ENCODE peak calls at places on chromosomes 3 and 15, in eight cellular contexts. A is fibroblast of pulmonary artery, W is Panc1, M is AG10803, F is NB4, L is bronchial epithelial cell, V is cardiac fibroblast, N is HFF-Myc. S is an unnamed sample.

GRCh38 chr15:50816191-50816590 is 50.7 kb upstream of the SPPL2A start:
- DNase-seq in L (peak), N (no peak), M (no peak), F (no peak), A (no peak), V (no peak), W (no peak), S (no peak)

GRCh38 chr15:57662802-57663201 is 43.7 kb upstream of the POLR2M start:
- DNase-seq in L (no peak), W (no peak), V (no peak), F (no peak), N (no peak), A (peak), M (no peak), S (no peak)

GRCh38 chr3:152331018-152331541 is 62.4 kb downstream of the MBNL1 start:
- DNase-seq in L (peak), W (peak), V (peak), A (peak), F (no peak), M (peak), N (peak), S (peak)

GRCh38 chr3:57597973-57598351 is 818 bp upstream of the ARF4 start:
- DNase-seq in A (no peak), M (no peak), F (no peak), L (peak), V (no peak), N (no peak), W (no peak), S (no peak)

GRCh38 chr3:75341324-75342067 is 322.6 kb upstream of the FRG2C start:
- DNase-seq in A (no peak), L (no peak), M (peak), V (peak), W (no peak), N (no peak), F (peak), S (no peak)

GRCh38 chr3:71208273-71209095 is 375.0 kb downstream of the FOXP1 start:
- DNase-seq in V (peak), A (peak), F (peak), L (peak), W (no peak), M (no peak), N (no peak), S (peak)

GRCh38 chr15:67033012-67033411 is 32.4 kb upstream of the SMAD3 start:
- DNase-seq in A (no peak), L (no peak), W (no peak), F (no peak), V (no peak), M (no peak), N (no peak), S (no peak)

GRCh38 chr15:62571072-62571471 is 406.0 kb upstream of the C2CD4B start:
- DNase-seq in L (no peak), F (no peak), N (no peak), W (no peak), V (no peak), A (no peak), M (no peak), S (no peak)

GRCh38 chr3:50617096-50617791 is at the start of gene MAPKAPK3:
- DNase-seq in F (peak), W (no peak), V (no peak), A (no peak), M (no peak), N (no peak), L (no peak), S (no peak)

GRCh38 chr3:112127522-112128494 is 5.2 kb downstream of the GCSAM start:
- DNase-seq in L (no peak), F (no peak), N (no peak), W (no peak), A (no peak), V (no peak), M (no peak), S (no peak)

GRCh38 chr3:112129925-112130637 is 3.0 kb downstream of the GCSAM start:
- DNase-seq in V (no peak), N (no peak), W (no peak), M (no peak), L (no peak), A (no peak), F (no peak), S (no peak)

GRCh38 chr3:112131111-112131510 is 1.9 kb downstream of the GCSAM start:
- DNase-seq in V (no peak), A (no peak), M (no peak), W (no peak), F (no peak), N (no peak), L (no peak), S (no peak)

GRCh38 chr3:112130638-112130993 is 2.4 kb downstream of the GCSAM start:
- DNase-seq in N (no peak), M (no peak), F (no peak), L (no peak), V (no peak), W (no peak), A (no peak), S (no peak)

GRCh38 chr3:112128843-112129727 is 4.0 kb downstream of the GCSAM start:
- DNase-seq in F (no peak), A (peak), V (peak), W (no peak), L (peak), N (no peak), M (peak), S (peak)
- H3K4me3 ChIP-seq in F (no peak), A (no peak), V (no peak), W (no peak), L (no peak), N (no peak), M (no peak), S (no peak)

GRCh38 chr15:39125904-39126303 is 455.0 kb upstream of the THBS1 start:
- DNase-seq in W (no peak), L (peak), M (peak), F (peak), A (peak), V (peak), N (no peak), S (peak)
- TF ChIP-seq CTCF in W (peak), L (peak), M (peak), F (peak), A (peak), V (peak), N (peak), S (peak)

GRCh38 chr3:44338010-44338827 is at the start of gene TCAIM:
- DNase-seq in A (peak), V (peak), F (peak), M (peak), W (peak), N (peak), L (peak), S (peak)

GRCh38 chr3:44339181-44339741 is 695 bp downstream of the TCAIM start:
- DNase-seq in M (no peak), W (no peak), V (no peak), A (no peak), N (no peak), F (no peak), L (no peak), S (peak)

GRCh38 chr3:44339990-44340389 is 1.4 kb downstream of the TCAIM start:
- DNase-seq in N (no peak), V (no peak), F (peak), M (no peak), L (no peak), W (no peak), A (no peak), S (no peak)

GRCh38 chr3:44338828-44339127 is 212 bp downstream of the TCAIM start:
- DNase-seq in M (no peak), N (no peak), F (no peak), V (no peak), L (no peak), A (no peak), W (no peak), S (no peak)

GRCh38 chr3:44337253-44337652 is 1.3 kb upstream of the TCAIM start:
- DNase-seq in M (peak), L (no peak), F (peak), W (no peak), V (peak), A (no peak), N (no peak), S (peak)
- H3K4me3 ChIP-seq in M (peak), L (no peak), F (peak), W (peak), V (peak), A (peak), N (peak), S (peak)

DNA sequence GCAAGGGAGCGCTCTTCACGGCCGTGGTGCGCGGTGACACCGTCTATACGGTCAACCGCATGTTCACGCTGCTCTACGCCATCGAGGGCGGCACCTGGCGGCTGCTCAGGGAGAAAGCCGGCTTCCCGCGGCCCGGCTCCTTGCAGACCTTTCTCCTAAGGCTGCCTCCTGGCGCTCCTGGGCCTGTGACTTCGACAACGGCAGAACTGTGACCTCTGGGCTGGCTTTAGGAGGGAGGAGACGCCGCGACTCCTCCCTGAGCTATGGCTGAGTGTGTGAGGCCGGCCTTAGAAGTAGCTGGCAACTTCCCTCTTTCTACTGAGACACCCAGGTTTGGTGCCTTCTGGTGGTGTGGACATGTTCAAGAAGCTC is 1.4 kb downstream of the KBTBD13 start:
- DNase-seq in L (peak), N (no peak), V (peak), M (peak), W (no peak), F (peak), A (peak), S (peak)
- TF ChIP-seq CTCF in L (peak), N (peak), V (peak), M (peak), W (peak), F (no peak), A (peak), S (peak)

DNA sequence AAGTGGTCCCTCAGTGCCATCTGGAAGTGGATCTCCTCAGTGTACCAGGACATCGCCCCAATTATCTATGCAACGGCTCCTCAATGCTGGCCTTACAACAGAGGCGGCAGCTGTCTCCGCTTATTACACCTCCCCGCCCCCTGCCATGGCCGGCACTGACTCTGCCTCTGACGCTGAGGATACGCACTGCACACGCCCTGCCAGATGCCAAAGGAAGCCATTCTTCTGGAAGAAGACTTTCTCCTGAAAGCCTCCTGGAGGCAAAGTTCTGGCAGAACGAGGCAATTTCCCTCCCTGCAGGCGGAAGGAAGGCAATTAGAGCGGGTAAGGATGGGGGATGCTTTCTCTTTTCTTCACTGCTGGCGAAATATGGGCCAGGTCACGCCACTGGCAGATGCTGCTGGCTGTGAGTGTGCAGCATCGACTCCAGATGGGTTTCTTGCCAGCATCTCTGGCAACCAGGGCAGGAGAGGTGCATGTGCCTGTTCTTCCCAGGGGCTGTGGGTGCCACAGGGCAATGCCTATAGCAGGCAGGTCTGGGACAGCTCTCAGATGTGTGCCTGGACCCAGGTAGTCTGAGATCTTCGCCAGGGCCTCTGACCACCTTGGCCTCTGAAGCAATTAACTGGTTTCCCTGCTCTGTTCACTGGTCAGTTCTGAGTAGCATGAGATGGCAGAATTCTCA is 62.2 kb upstream of the MRPS22 start:
- DNase-seq in A (no peak), W (no peak), L (no peak), M (peak), F (no peak), N (peak), V (no peak), S (no peak)
- H3K4me3 ChIP-seq in A (no peak), W (no peak), L (no peak), M (peak), F (no peak), N (peak), V (no peak), S (no peak)

GRCh38 chr3:126972866-126973265 is 10.0 kb upstream of the PLXNA1 start:
- DNase-seq in V (no peak), N (no peak), A (no peak), F (no peak), L (no peak), M (no peak), W (no peak), S (no peak)
- TF ChIP-seq CTCF in V (no peak), N (no peak), A (no peak), F (peak), L (no peak), M (no peak), W (no peak), S (no peak)

GRCh38 chr3:48188266-48189201 is at the start of gene CDC25A:
- DNase-seq in N (peak), A (peak), L (peak), V (peak), M (peak), W (peak), F (peak), S (peak)
- H3K4me3 ChIP-seq in N (peak), A (peak), L (peak), V (peak), M (peak), W (peak), F (peak), S (peak)

S was measured in fibroblast of the aortic adventitia.